ENCODE peak calls at places on chromosomes 3 and 15, in seven cellular contexts. One of them, this sample, is unnamed.

GRCh38 chr3:166052440-166052839 is 215.2 kb upstream of the BCHE start:
- DNase-seq in brain microvascular endothelial cell: no peak
- DNase-seq in AG09309: no peak
- DNase-seq in heart right ventricle: no peak
- DNase-seq in PC-3: peak
- DNase-seq in fibroblast of lung: no peak
- DNase-seq in ovary: no peak
- DNase-seq in this sample: no peak

GRCh38 chr3:197216169-197216860 is 82.1 kb downstream of the DLG1 start:
- DNase-seq in brain microvascular endothelial cell: peak
- DNase-seq in AG09309: peak
- DNase-seq in heart right ventricle: no peak
- DNase-seq in PC-3: peak
- DNase-seq in fibroblast of lung: peak
- DNase-seq in ovary: no peak
- DNase-seq in this sample: peak

GRCh38 chr15:62578548-62578947 is 413.5 kb upstream of the C2CD4B start:
- DNase-seq in brain microvascular endothelial cell: no peak
- DNase-seq in AG09309: no peak
- DNase-seq in heart right ventricle: no peak
- DNase-seq in PC-3: no peak
- DNase-seq in fibroblast of lung: no peak
- DNase-seq in ovary: no peak
- DNase-seq in this sample: no peak

GRCh38 chr15:43516185-43516584 is 1.2 kb upstream of the MAP1A start:
- DNase-seq in brain microvascular endothelial cell: no peak
- DNase-seq in AG09309: no peak
- DNase-seq in heart right ventricle: peak
- DNase-seq in PC-3: no peak
- DNase-seq in fibroblast of lung: peak
- DNase-seq in ovary: peak
- DNase-seq in this sample: no peak

GRCh38 chr3:73867524-73867923 is 242.8 kb upstream of the PDZRN3 start:
- DNase-seq in brain microvascular endothelial cell: no peak
- DNase-seq in AG09309: no peak
- DNase-seq in heart right ventricle: no peak
- DNase-seq in PC-3: no peak
- DNase-seq in fibroblast of lung: no peak
- DNase-seq in ovary: no peak
- DNase-seq in this sample: no peak

GRCh38 chr3:59558906-59559720 is 509.3 kb upstream of the CFAP20DC start:
- DNase-seq in brain microvascular endothelial cell: no peak
- DNase-seq in AG09309: peak
- DNase-seq in heart right ventricle: no peak
- DNase-seq in PC-3: peak
- DNase-seq in fibroblast of lung: no peak
- DNase-seq in ovary: no peak
- DNase-seq in this sample: no peak

GRCh38 chr3:3675801-3676200 is 123.4 kb upstream of the LRRN1 start:
- DNase-seq in brain microvascular endothelial cell: no peak
- DNase-seq in AG09309: no peak
- DNase-seq in heart right ventricle: no peak
- DNase-seq in PC-3: no peak
- DNase-seq in fibroblast of lung: no peak
- DNase-seq in ovary: no peak
- DNase-seq in this sample: no peak

GRCh38 chr15:44038801-44039200 is 156.3 kb downstream of the FRMD5 start:
- DNase-seq in brain microvascular endothelial cell: peak
- DNase-seq in AG09309: no peak
- DNase-seq in heart right ventricle: no peak
- DNase-seq in PC-3: no peak
- DNase-seq in fibroblast of lung: peak
- DNase-seq in ovary: no peak
- DNase-seq in this sample: peak

GRCh38 chr15:89379818-89380217 is 45.2 kb upstream of the POLG start:
- DNase-seq in brain microvascular endothelial cell: no peak
- DNase-seq in AG09309: no peak
- DNase-seq in heart right ventricle: no peak
- DNase-seq in PC-3: peak
- DNase-seq in fibroblast of lung: no peak
- DNase-seq in ovary: no peak
- DNase-seq in this sample: no peak

GRCh38 chr3:42666022-42666421 is 12.5 kb downstream of the ZBTB47 start:
- DNase-seq in brain microvascular endothelial cell: no peak
- DNase-seq in AG09309: no peak
- DNase-seq in heart right ventricle: no peak
- DNase-seq in PC-3: no peak
- DNase-seq in fibroblast of lung: no peak
- DNase-seq in ovary: no peak
- DNase-seq in this sample: no peak

GRCh38 chr3:157089455-157090221 is 70.3 kb downstream of the CCNL1 start:
- DNase-seq in brain microvascular endothelial cell: peak
- DNase-seq in AG09309: no peak
- DNase-seq in heart right ventricle: peak
- DNase-seq in PC-3: peak
- DNase-seq in fibroblast of lung: no peak
- DNase-seq in ovary: peak
- DNase-seq in this sample: peak

GRCh38 chr3:77348244-77348855 is 308.5 kb downstream of the ROBO2 start:
- DNase-seq in brain microvascular endothelial cell: peak
- DNase-seq in AG09309: no peak
- DNase-seq in heart right ventricle: no peak
- DNase-seq in PC-3: peak
- DNase-seq in fibroblast of lung: peak
- DNase-seq in ovary: no peak
- DNase-seq in this sample: no peak

GRCh38 chr15:40871749-40872617 is 2.1 kb downstream of the RHOV start:
- DNase-seq in brain microvascular endothelial cell: no peak
- DNase-seq in AG09309: no peak
- DNase-seq in heart right ventricle: no peak
- DNase-seq in PC-3: peak
- DNase-seq in fibroblast of lung: no peak
- DNase-seq in ovary: no peak
- DNase-seq in this sample: no peak

GRCh38 chr3:188348445-188349244 is 194.7 kb downstream of the LPP start:
- DNase-seq in brain microvascular endothelial cell: peak
- DNase-seq in AG09309: peak
- DNase-seq in heart right ventricle: peak
- DNase-seq in PC-3: peak
- DNase-seq in fibroblast of lung: peak
- DNase-seq in ovary: peak
- DNase-seq in this sample: peak

GRCh38 chr3:197083486-197083885 is 53.9 kb upstream of the MELTF start:
- DNase-seq in brain microvascular endothelial cell: peak
- DNase-seq in AG09309: peak
- DNase-seq in heart right ventricle: no peak
- DNase-seq in PC-3: peak
- DNase-seq in fibroblast of lung: peak
- DNase-seq in ovary: no peak
- DNase-seq in this sample: peak

GRCh38 chr3:9067352-9067975 is 104.2 kb upstream of the RAD18 start:
- DNase-seq in brain microvascular endothelial cell: peak
- DNase-seq in AG09309: peak
- DNase-seq in heart right ventricle: no peak
- DNase-seq in PC-3: peak
- DNase-seq in fibroblast of lung: peak
- DNase-seq in ovary: peak
- DNase-seq in this sample: peak

GRCh38 chr3:10594915-10595314 is 89.5 kb upstream of the ATP2B2 start:
- DNase-seq in brain microvascular endothelial cell: peak
- DNase-seq in AG09309: no peak
- DNase-seq in heart right ventricle: no peak
- DNase-seq in PC-3: peak
- DNase-seq in fibroblast of lung: peak
- DNase-seq in ovary: no peak
- DNase-seq in this sample: peak

GRCh38 chr3:57048052-57048671 is 12.3 kb upstream of the SPATA12 start:
- DNase-seq in brain microvascular endothelial cell: no peak
- DNase-seq in AG09309: peak
- DNase-seq in heart right ventricle: no peak
- DNase-seq in PC-3: no peak
- DNase-seq in fibroblast of lung: peak
- DNase-seq in ovary: no peak
- DNase-seq in this sample: peak

GRCh38 chr15:59649603-59650002 is 7.7 kb downstream of the GTF2A2 start:
- DNase-seq in brain microvascular endothelial cell: no peak
- DNase-seq in AG09309: no peak
- DNase-seq in heart right ventricle: no peak
- DNase-seq in PC-3: no peak
- DNase-seq in fibroblast of lung: no peak
- DNase-seq in ovary: no peak
- DNase-seq in this sample: no peak

GRCh38 chr3:22495826-22496225 is 707.3 kb upstream of the UBE2E2 start:
- DNase-seq in brain microvascular endothelial cell: no peak
- DNase-seq in AG09309: no peak
- DNase-seq in heart right ventricle: no peak
- DNase-seq in PC-3: peak
- DNase-seq in fibroblast of lung: no peak
- DNase-seq in ovary: no peak
- DNase-seq in this sample: no peak

GRCh38 chr3:22491326-22491725 is 711.8 kb upstream of the UBE2E2 start:
- DNase-seq in brain microvascular endothelial cell: no peak
- DNase-seq in AG09309: no peak
- DNase-seq in heart right ventricle: no peak
- DNase-seq in PC-3: peak
- DNase-seq in fibroblast of lung: no peak
- DNase-seq in ovary: no peak
- DNase-seq in this sample: no peak

GRCh38 chr3:22492342-22492741 is 710.8 kb upstream of the UBE2E2 start:
- DNase-seq in brain microvascular endothelial cell: no peak
- DNase-seq in AG09309: no peak
- DNase-seq in heart right ventricle: no peak
- DNase-seq in PC-3: no peak
- DNase-seq in fibroblast of lung: no peak
- DNase-seq in ovary: no peak
- DNase-seq in this sample: no peak

GRCh38 chr3:22495241-22495640 is 707.9 kb upstream of the UBE2E2 start:
- DNase-seq in brain microvascular endothelial cell: no peak
- DNase-seq in AG09309: no peak
- DNase-seq in heart right ventricle: no peak
- DNase-seq in PC-3: no peak
- DNase-seq in fibroblast of lung: no peak
- DNase-seq in ovary: no peak
- DNase-seq in this sample: no peak

DNA sequence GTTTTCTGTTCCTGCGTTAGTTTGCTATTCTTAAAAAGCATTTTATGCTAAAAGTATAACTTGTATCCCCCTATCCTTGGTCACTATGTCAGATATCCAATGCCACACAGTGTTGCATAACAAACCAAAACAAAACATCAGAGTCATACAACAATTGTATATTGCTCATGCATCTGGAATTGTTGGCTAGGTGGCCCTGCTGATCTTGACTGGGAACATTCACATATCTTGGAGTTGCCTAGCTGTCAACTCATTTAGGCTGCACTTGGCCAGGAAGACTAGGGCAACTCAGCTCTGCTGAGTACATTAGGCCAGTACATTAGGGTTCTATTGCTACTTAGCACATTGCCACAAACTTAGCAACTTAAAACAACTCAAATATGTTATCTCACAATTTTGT is 706.5 kb upstream of the UBE2E2 start:
- DNase-seq in brain microvascular endothelial cell: peak
- DNase-seq in AG09309: no peak
- DNase-seq in heart right ventricle: no peak
- DNase-seq in PC-3: peak
- DNase-seq in fibroblast of lung: no peak
- DNase-seq in ovary: no peak
- DNase-seq in this sample: no peak
- TF ChIP-seq CTCF in brain microvascular endothelial cell: no peak
- TF ChIP-seq CTCF in AG09309: no peak
- TF ChIP-seq CTCF in heart right ventricle: no peak
- TF ChIP-seq CTCF in PC-3: no peak
- TF ChIP-seq CTCF in fibroblast of lung: no peak
- TF ChIP-seq CTCF in ovary: no peak
- TF ChIP-seq CTCF in this sample: no peak

GRCh38 chr3:154430014-154430413 is at the start of gene GPR149:
- DNase-seq in brain microvascular endothelial cell: no peak
- DNase-seq in AG09309: no peak
- DNase-seq in heart right ventricle: no peak
- DNase-seq in PC-3: no peak
- DNase-seq in fibroblast of lung: peak
- DNase-seq in ovary: no peak
- DNase-seq in this sample: no peak
- H3K4me3 ChIP-seq in brain microvascular endothelial cell: no peak
- H3K4me3 ChIP-seq in AG09309: no peak
- H3K4me3 ChIP-seq in heart right ventricle: no peak
- H3K4me3 ChIP-seq in PC-3: no peak
- H3K4me3 ChIP-seq in fibroblast of lung: peak
- H3K4me3 ChIP-seq in ovary: no peak
- H3K4me3 ChIP-seq in this sample: no peak

GRCh38 chr3:50321844-50322385 is 630 bp downstream of the HYAL2 start:
- DNase-seq in brain microvascular endothelial cell: no peak
- DNase-seq in AG09309: no peak
- DNase-seq in heart right ventricle: no peak
- DNase-seq in PC-3: no peak
- DNase-seq in fibroblast of lung: no peak
- DNase-seq in ovary: no peak
- DNase-seq in this sample: no peak
- TF ChIP-seq CTCF in brain microvascular endothelial cell: peak
- TF ChIP-seq CTCF in AG09309: peak
- TF ChIP-seq CTCF in heart right ventricle: peak
- TF ChIP-seq CTCF in PC-3: peak
- TF ChIP-seq CTCF in fibroblast of lung: peak
- TF ChIP-seq CTCF in ovary: peak
- TF ChIP-seq CTCF in this sample: peak

GRCh38 chr15:66757030-66757429 is 55.0 kb downstream of the SMAD6 start:
- DNase-seq in brain microvascular endothelial cell: no peak
- DNase-seq in AG09309: no peak
- DNase-seq in heart right ventricle: no peak
- DNase-seq in PC-3: no peak
- DNase-seq in fibroblast of lung: no peak
- DNase-seq in ovary: no peak
- DNase-seq in this sample: no peak
- H3K4me3 ChIP-seq in brain microvascular endothelial cell: no peak
- H3K4me3 ChIP-seq in AG09309: no peak
- H3K4me3 ChIP-seq in heart right ventricle: no peak
- H3K4me3 ChIP-seq in PC-3: no peak
- H3K4me3 ChIP-seq in fibroblast of lung: no peak
- H3K4me3 ChIP-seq in ovary: no peak
- H3K4me3 ChIP-seq in this sample: no peak

GRCh38 chr3:194602580-194603300 is 30.5 kb downstream of the TMEM44 start:
- DNase-seq in brain microvascular endothelial cell: no peak
- DNase-seq in AG09309: no peak
- DNase-seq in heart right ventricle: no peak
- DNase-seq in PC-3: no peak
- DNase-seq in fibroblast of lung: peak
- DNase-seq in ovary: no peak
- DNase-seq in this sample: no peak
- TF ChIP-seq CTCF in brain microvascular endothelial cell: no peak
- TF ChIP-seq CTCF in AG09309: no peak
- TF ChIP-seq CTCF in heart right ventricle: no peak
- TF ChIP-seq CTCF in PC-3: no peak
- TF ChIP-seq CTCF in fibroblast of lung: no peak
- TF ChIP-seq CTCF in ovary: no peak
- TF ChIP-seq CTCF in this sample: no peak

DNA sequence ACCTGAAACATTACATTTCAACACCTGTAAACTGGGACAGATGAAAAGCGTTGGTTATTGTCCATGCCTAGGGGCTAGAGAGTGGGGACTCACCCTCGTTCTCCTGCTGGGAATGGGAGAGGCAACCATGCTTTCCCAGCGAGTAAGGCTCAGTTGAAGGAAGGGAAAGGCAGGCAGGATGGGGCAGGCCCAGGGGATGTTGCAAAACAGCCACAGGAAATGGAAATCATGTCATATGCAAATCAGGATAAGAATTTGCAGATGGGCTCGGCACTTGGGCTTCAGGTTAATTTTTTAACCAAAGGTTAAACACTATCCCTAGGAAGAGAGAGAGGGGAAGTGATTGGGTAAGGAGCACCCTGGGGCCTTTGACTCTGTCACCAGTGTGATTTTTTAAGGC is 14.5 kb upstream of the PLA2G4E start:
- DNase-seq in brain microvascular endothelial cell: no peak
- DNase-seq in AG09309: no peak
- DNase-seq in heart right ventricle: no peak
- DNase-seq in PC-3: peak
- DNase-seq in fibroblast of lung: peak
- DNase-seq in ovary: no peak
- DNase-seq in this sample: peak
- H3K4me3 ChIP-seq in brain microvascular endothelial cell: no peak
- H3K4me3 ChIP-seq in AG09309: no peak
- H3K4me3 ChIP-seq in heart right ventricle: no peak
- H3K4me3 ChIP-seq in PC-3: no peak
- H3K4me3 ChIP-seq in fibroblast of lung: no peak
- H3K4me3 ChIP-seq in ovary: no peak
- H3K4me3 ChIP-seq in this sample: no peak

This sample was measured in fibroblast of villous mesenchyme.